ENCODE peak calls at places on chromosomes 16 and 17, in six cellular contexts. G is GM12878, T is GM23338, I is HepG2, P is K562, J is H1. X is an unnamed sample.

GRCh38 chr17:1082579-1082978 is 85.7 kb downstream of the TIMM22 start:
- DNase-seq in J (no peak), G (no peak), P (no peak), T (no peak), I (no peak), X (no peak)

GRCh38 chr17:68431661-68432071 is 25.6 kb downstream of the WIPI1 start:
- DNase-seq in J (no peak), G (no peak), P (peak; percentile 38), T (peak; percentile 79), I (peak; percentile 25), X (peak; percentile 39)

GRCh38 chr17:50458290-50458689 is 10.4 kb downstream of the CHAD start:
- DNase-seq in I (no peak), G (no peak), J (no peak), T (no peak), P (no peak), X (no peak)

GRCh38 chr17:68613739-68614298 is 12.7 kb upstream of the FAM20A start:
- DNase-seq in G (no peak), J (peak; percentile 49), T (peak; percentile 97), I (peak; percentile 86), P (peak; percentile 76), X (peak; percentile 62)

GRCh38 chr17:16001498-16001897 is 1.9 kb downstream of the TTC19 start:
- DNase-seq in P (no peak), I (no peak), J (no peak), T (no peak), G (no peak), X (no peak)

GRCh38 chr16:28511031-28511430 is 4.4 kb upstream of the IL27 start:
- DNase-seq in I (no peak), P (no peak), J (no peak), T (no peak), G (no peak), X (no peak)

GRCh38 chr17:34703533-34703932 is 124.2 kb downstream of the TMEM132E start:
- DNase-seq in T (peak; percentile 93), J (no peak), P (peak; percentile 64), I (peak; percentile 10), G (no peak), X (no peak)

GRCh38 chr17:31579265-31579664 is 187.8 kb downstream of the RAB11FIP4 start:
- DNase-seq in G (no peak), I (no peak), J (no peak), P (no peak), T (no peak), X (no peak)

GRCh38 chr17:33494156-33494555 is 201.1 kb upstream of the ASIC2 start:
- DNase-seq in G (no peak), I (no peak), T (no peak), P (no peak), J (no peak), X (no peak)

GRCh38 chr16:64144612-64145011 is 977.3 kb downstream of the CDH11 start:
- DNase-seq in J (no peak), T (no peak), G (no peak), I (no peak), P (no peak), X (no peak)

GRCh38 chr17:2063306-2064146 is 8.6 kb downstream of the HIC1 start:
- DNase-seq in G (no peak), I (no peak), P (no peak), T (no peak), J (no peak), X (no peak)

GRCh38 chr16:397736-398332 is 835 bp downstream of the NME4 start:
- DNase-seq in J (no peak), P (peak; percentile 74), I (peak; percentile 74), G (no peak), T (peak; percentile 87), X (peak; percentile 28)

GRCh38 chr17:64984181-64984580 is 64.9 kb upstream of the LRRC37A3 start:
- DNase-seq in T (no peak), J (no peak), G (no peak), P (no peak), I (no peak), X (no peak)

GRCh38 chr17:59916446-59916845 is 23.5 kb downstream of the RPS6KB1 start:
- DNase-seq in I (no peak), T (no peak), G (no peak), J (no peak), P (no peak), X (no peak)

GRCh38 chr16:22684282-22685161 is 129.4 kb upstream of the HS3ST2 start:
- DNase-seq in I (no peak), G (no peak), T (no peak), J (no peak), P (no peak), X (no peak)

GRCh38 chr16:63361032-63361624 is 1324.9 kb upstream of the CDH8 start:
- DNase-seq in I (peak; percentile 46), J (no peak), T (peak; percentile 75), G (no peak), P (peak; percentile 36), X (peak; percentile 15)

GRCh38 chr16:56695246-56695645 is 13.0 kb downstream of the MT1X start:
- DNase-seq in T (no peak), I (no peak), P (no peak), J (no peak), G (no peak), X (no peak)

GRCh38 chr17:48726182-48726915 is 2.2 kb downstream of the HOXB13 start:
- DNase-seq in J (no peak), P (no peak), G (no peak), T (no peak), I (no peak), X (no peak)

GRCh38 chr17:48642843-48643696 is 16.9 kb upstream of the HOXB9 start:
- DNase-seq in P (no peak), G (no peak), J (no peak), I (no peak), T (peak; percentile 29), X (no peak)

GRCh38 chr16:28829747-28830146 is 6.9 kb downstream of the ATXN2L start:
- DNase-seq in P (no peak), I (no peak), J (no peak), T (no peak), G (no peak), X (no peak)

GRCh38 chr17:37605813-37606505 is 3.3 kb downstream of the SYNRG start:
- DNase-seq in G (no peak), J (no peak), I (no peak), P (no peak), T (no peak), X (no peak)

GRCh38 chr17:45963258-45963657 is 35.8 kb upstream of the STH start:
- DNase-seq in T (no peak), G (no peak), P (no peak), J (no peak), I (no peak), X (no peak)

GRCh38 chr17:36085710-36086268 is 4.2 kb downstream of the CCL3 start:
- DNase-seq in P (no peak), T (no peak), G (no peak), J (no peak), I (no peak), X (no peak)

GRCh38 chr17:82229686-82230626 is 1.1 kb downstream of the SLC16A3 start:
- DNase-seq in P (no peak), J (no peak), I (peak; percentile 74), T (no peak), G (no peak), X (no peak)

GRCh38 chr17:44309472-44309871 is 1.1 kb downstream of the RUNDC3A start:
- DNase-seq in G (no peak), I (no peak), T (no peak), J (no peak), P (no peak), X (no peak)

GRCh38 chr17:9229826-9230201 is 208.5 kb downstream of the NTN1 start:
- DNase-seq in T (no peak), G (no peak), I (no peak), P (no peak), J (no peak), X (no peak)

GRCh38 chr16:9091867-9092281 is 430 bp downstream of the HAPSTR1 start:
- DNase-seq in J (no peak), I (no peak), P (peak; percentile 45), T (no peak), G (no peak), X (no peak)

DNA sequence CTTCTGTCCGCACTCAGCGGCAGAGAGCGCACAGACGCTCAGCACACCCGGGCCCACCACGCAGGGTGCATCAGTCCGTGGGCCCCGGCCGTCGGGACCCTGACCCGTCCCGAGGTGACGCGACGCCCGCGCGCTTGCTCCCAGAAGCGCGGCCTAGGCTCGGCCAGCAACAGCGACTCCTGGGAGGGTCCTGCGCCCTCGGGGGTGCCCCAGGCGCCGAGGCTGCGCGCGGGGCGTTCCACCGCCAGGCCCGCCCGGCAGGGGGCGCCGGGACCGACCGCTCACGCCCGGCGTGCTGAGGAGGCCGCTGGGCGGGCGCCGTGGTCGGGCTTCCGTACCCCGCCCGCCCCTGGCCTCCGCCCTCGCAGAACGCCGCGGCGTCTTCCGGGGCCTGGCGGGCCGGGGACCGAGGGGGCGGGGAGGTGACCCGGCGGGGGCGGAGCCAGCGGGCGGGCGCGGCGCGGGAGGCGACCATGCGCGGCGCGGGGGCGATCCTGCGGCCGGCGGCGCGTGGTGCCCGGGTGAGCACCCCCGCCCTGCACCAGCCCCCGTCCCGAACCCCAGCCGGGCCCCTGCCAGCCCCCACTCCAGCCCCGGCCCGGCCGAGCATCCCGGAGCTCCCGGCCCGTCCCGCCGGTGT is at the start of gene CISD3:
- DNase-seq in G (no peak), P (peak; percentile 93), T (peak; percentile 90), J (no peak), I (peak; percentile 81), X (peak; percentile 60)
- TF ChIP-seq POLR2AphosphoS5 in G (no peak), P (peak; percentile 33), T (no peak), J (no peak), I (no peak), X (peak; percentile 72)

DNA sequence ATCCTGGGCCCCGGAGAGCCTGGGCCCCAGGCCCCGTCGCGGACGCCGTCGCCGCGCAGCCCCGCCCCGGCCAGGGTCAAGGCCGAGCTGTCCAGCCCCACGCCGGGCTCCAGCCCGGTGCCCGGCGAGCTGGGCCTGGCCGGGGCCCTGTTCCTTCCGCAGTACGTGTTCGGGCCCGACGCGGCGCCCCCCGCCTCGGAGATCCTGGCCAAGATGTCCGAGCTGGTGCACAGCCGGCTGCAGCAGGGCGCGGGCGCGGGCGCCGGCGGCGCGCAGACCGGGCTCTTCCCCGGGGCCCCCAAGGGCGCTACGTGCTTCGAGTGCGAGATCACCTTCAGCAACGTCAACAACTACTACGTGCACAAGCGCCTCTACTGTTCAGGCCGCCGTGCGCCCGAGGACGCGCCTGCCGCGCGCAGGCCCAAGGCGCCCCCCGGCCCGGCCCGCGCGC is 36.8 kb upstream of the ZC3H18 start:
- DNase-seq in G (no peak), J (no peak), T (peak; percentile 63), P (no peak), I (no peak), X (no peak)
- H3K4me2 ChIP-seq in G (no peak overlapping the region), J (peak overlapping the region; percentile 30), T (peak overlapping the region; percentile 76), P (no peak overlapping the region), I (no peak overlapping the region), X (no peak overlapping the region)

DNA sequence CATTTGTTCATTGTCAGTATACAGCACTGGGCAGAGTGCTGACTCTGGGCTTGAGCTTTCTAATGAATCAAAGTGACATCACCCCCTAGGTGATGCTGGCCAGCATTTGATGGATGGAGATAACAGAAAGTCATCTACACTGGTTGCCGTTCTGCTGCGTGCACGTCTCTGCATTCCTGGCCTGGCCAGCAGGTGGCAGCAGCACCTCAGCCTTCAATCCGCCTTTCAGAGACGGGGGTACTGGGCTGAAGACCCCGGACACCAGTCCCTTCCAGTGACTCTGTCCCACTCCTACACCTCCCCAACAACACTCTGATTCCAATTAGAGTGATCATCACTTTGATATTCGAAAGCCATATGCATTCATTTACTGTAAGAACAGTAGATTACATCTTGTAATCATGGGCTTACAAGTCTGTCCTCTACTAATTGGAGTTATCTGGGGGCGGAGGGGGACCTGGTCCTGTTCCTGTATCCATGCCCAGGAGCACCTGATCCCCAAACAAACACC is 6.0 kb downstream of the CPSF4L start:
- DNase-seq in T (peak; percentile 78), J (peak; percentile 46), P (peak; percentile 66), I (no peak), G (no peak), X (peak; percentile 48)
- TF ChIP-seq POLR2AphosphoS5 in T (no peak), J (no peak), P (no peak), I (no peak), G (no peak), X (no peak)

GRCh38 chr17:66865151-66865550 is 30.2 kb downstream of the CACNG5 start:
- DNase-seq in J (no peak), I (no peak), G (no peak), P (no peak), T (no peak), X (no peak)
- H3K4me2 ChIP-seq in J (no peak overlapping the region), I (no peak overlapping the region), G (no peak overlapping the region), P (no peak overlapping the region), T (no peak overlapping the region), X (no peak overlapping the region)